ENCODE peak calls at places on chromosomes 6 and 20, in six cellular contexts. K is erythroblast, F is endothelial cell of umbilical vein, Q is right lobe of liver, V is heart left ventricle, B is lower leg skin. P is an unnamed sample.
A peak's percentile ranks its signal among the peaks of the same experiment; 100 is the strongest.

GRCh38 chr6:37648465-37649330 is 49.0 kb downstream of the MDGA1 start:
- DNase-seq in F (no peak), V (no peak), K (no peak), Q (no peak), B (no peak), P (no peak)

GRCh38 chr6:27890351-27891299 is 21.6 kb downstream of the OR2B2 start:
- DNase-seq in Q (peak; percentile 70), V (peak; percentile 78), B (peak; percentile 54), K (peak; percentile 96), F (peak; percentile 94), P (no peak)

GRCh38 chr6:32092760-32093497 is 16.2 kb downstream of the TNXB start:
- DNase-seq in F (no peak), Q (no peak), V (no peak), B (peak; percentile 63), K (no peak), P (no peak)

GRCh38 chr6:110687326-110687725 is 127.9 kb downstream of the CDK19 start:
- DNase-seq in V (no peak), F (peak; percentile 53), B (no peak), K (no peak), Q (no peak), P (no peak)

GRCh38 chr6:43203029-43203717 is 21.2 kb downstream of the CUL9 start:
- DNase-seq in F (no peak), V (no peak), K (no peak), B (no peak), Q (no peak), P (no peak)

GRCh38 chr20:14775778-14776177 is 438.4 kb upstream of the FLRT3 start:
- DNase-seq in B (peak; percentile 71), K (no peak), V (no peak), F (peak; percentile 66), Q (no peak), P (no peak)

GRCh38 chr6:155765275-155766194 is 309.9 kb upstream of the NOX3 start:
- DNase-seq in F (peak; percentile 71), K (no peak), Q (no peak), B (no peak), V (no peak), P (no peak)

GRCh38 chr6:128519931-128520435 is 416 bp downstream of the PTPRK start:
- DNase-seq in F (no peak), Q (no peak), B (peak; percentile 39), V (peak; percentile 79), K (peak; percentile 15), P (no peak)

GRCh38 chr6:22627644-22628043 is 58.3 kb downstream of the HDGFL1 start:
- DNase-seq in B (no peak), V (no peak), K (no peak), Q (no peak), F (no peak), P (no peak)

GRCh38 chr6:27865952-27866369 is 46.2 kb downstream of the OR2B2 start:
- DNase-seq in K (peak; percentile 93), F (no peak), V (no peak), B (no peak), Q (no peak), P (no peak)

GRCh38 chr6:75363304-75363703 is 78.7 kb upstream of the TMEM30A start:
- DNase-seq in V (no peak), Q (no peak), B (no peak), F (no peak), K (no peak), P (no peak)

GRCh38 chr20:35269055-35269781 is 8.7 kb downstream of the MMP24OS start:
- DNase-seq in Q (no peak), V (no peak), B (no peak), K (peak; percentile 54), F (peak; percentile 66), P (no peak)

GRCh38 chr20:63033635-63034510 is 27.1 kb upstream of the BHLHE23 start:
- DNase-seq in B (no peak), Q (peak; percentile 39), K (no peak), F (no peak), V (peak; percentile 17), P (no peak)

GRCh38 chr6:45626087-45626891 is 248.6 kb upstream of the SUPT3H start:
- DNase-seq in Q (no peak), B (no peak), V (no peak), F (no peak), K (no peak), P (no peak)

GRCh38 chr6:137846772-137847313 is 20.2 kb upstream of the TNFAIP3 start:
- DNase-seq in Q (peak; percentile 63), K (no peak), F (no peak), V (peak; percentile 82), B (no peak), P (no peak)

DNA sequence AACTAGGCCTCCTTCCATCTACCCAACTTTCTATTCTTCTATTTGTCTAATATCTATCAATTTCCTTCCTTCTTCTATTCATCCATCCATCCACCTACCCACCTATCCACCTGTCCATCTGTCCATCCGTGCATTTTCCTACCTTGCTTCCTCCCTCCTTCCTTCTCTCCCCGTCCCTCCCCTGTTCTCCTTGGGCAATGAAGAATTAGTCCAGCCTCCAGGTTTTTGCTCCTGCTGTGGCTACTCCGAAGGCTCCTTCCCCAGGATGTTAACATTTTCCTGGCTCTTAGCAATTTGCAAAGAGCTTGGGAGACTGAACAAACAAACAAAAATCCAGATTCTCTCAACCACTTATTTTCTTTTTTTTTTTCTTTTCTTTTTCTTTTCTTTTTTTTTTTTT is 81.6 kb downstream of the KCNB1 start:
- DNase-seq in F (peak; percentile 14), V (no peak), Q (no peak), K (no peak), B (no peak), P (no peak)
- TF ChIP-seq POLR2A in F (no peak), V (no peak), Q (no peak), K (no peak), B (no peak), P (no peak)

DNA sequence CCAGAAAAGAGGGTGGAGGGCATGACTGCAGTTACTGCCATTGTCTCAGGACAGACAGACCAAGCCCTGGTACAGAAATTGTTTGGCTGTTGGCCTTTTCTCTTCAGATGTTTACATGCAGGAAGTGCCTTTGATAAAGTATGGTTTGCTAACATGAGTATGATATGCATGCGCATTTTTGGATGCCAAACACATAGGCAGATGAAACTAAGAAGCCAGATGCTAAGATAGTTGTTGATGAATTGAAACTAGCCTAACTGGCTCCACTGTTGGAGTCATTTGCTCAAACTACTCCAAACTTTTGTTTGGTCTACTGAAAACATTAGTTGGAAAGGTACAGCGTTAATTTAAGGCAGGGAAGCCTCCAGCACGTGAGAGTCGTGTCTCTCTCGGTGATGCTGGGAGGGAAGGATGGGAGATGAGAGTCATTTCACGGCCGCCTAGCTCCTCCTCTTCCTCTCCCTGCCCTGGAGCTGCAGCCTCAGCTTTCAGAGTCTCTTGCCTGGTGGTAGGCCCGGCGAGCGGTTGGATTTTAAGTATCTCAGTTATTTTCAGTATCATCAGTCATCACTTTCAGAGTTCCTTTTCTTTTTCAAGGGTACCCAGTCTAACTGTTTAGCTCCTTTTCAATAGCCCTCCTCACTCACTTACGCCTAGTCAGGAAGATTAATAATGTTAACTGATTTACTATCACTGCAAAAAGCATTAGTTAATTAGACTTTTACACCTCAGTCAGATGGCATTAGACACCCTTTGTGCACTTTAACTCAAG is 29.8 kb downstream of the RREB1 start:
- DNase-seq in B (peak; percentile 71), Q (no peak), F (peak; percentile 37), K (peak; percentile 74), V (peak; percentile 72), P (no peak)
- TF ChIP-seq POLR2A in B (no peak), Q (no peak), F (peak; percentile 18), K (peak; percentile 52), V (no peak), P (no peak)

DNA sequence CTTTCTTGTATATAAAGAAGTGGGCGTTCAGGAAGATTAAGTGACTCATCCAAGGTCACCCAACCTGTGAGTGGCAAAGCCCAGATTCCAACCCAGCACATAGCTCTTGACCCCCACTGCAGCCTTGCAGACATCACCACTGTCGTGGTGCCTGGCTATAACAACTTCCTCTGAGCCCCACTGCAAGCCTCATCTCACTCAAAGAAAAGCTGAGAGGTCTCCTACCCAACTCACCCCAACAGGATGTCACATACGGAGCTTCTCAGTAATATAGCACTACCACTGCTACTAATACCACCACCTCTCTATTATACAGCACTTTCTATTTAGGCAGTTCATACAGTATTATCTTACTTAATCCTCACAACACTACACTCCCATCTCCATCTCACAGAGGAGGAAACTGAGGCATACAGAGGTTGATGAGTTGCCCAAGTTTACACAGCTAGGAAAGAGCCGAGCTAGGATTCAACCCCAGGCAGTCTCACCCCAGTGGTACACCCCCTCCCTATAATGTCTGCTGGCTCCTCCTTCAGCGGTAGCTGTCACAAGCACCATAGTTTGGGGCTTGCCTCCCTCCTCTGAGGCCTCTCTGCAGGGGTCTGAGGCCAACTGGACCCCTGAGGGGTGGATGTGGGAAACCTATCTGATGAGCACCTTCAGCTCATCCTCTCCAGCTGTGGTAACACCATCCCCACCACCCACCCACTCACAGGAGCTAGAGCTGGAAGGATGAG is 19.5 kb downstream of the TFEB start:
- DNase-seq in V (no peak), Q (peak; percentile 16), K (no peak), B (no peak), F (no peak), P (no peak)
- TF ChIP-seq POLR2A in V (no peak), Q (no peak), K (no peak), B (no peak), F (no peak), P (no peak)

GRCh38 chr6:109454483-109455160 is 950 bp downstream of the MICAL1 start:
- DNase-seq in B (peak; percentile 53), K (no peak), V (peak; percentile 72), F (no peak), Q (peak; percentile 65), P (no peak)
- TF ChIP-seq POLR2A in B (no peak), K (no peak), V (no peak), F (no peak), Q (peak; percentile 23), P (no peak)

P was measured in esophagus muscularis mucosa.